ENCODE peak calls at places on chromosomes 3 and 15, in eight cellular contexts. P, V, S, O, F, I, L and R are unnamed samples.

GRCh38 chr15:37007301-37007700 is 93.0 kb downstream of the MEIS2 start:
- DNase-seq in P (no peak), V (no peak), S (no peak), O (no peak), F (no peak), I (no peak), L (no peak), R (no peak)

GRCh38 chr3:102258666-102259227 is 176.1 kb upstream of the ZPLD1 start:
- DNase-seq in P (peak), V (no peak), S (no peak), O (no peak), F (no peak), I (no peak), L (no peak), R (no peak)

GRCh38 chr3:106643684-106644161 is 733.5 kb upstream of the CCDC54 start:
- DNase-seq in P (no peak), V (no peak), S (no peak), O (no peak), F (no peak), I (no peak), L (no peak), R (no peak)

GRCh38 chr15:62770752-62771151 is 271.8 kb upstream of the TPM1 start:
- DNase-seq in P (no peak), V (no peak), S (no peak), O (no peak), F (no peak), I (no peak), L (peak), R (no peak)

GRCh38 chr3:123688241-123688747 is 103.4 kb upstream of the HACD2 start:
- DNase-seq in P (no peak), V (no peak), S (no peak), O (no peak), F (no peak), I (no peak), L (peak), R (no peak)

GRCh38 chr15:62449638-62450037 is 284.6 kb upstream of the C2CD4B start:
- DNase-seq in P (no peak), V (no peak), S (no peak), O (no peak), F (no peak), I (no peak), L (no peak), R (no peak)

GRCh38 chr15:74904190-74904805 is 2.4 kb downstream of the FAM219B start:
- DNase-seq in P (no peak), V (no peak), S (no peak), O (no peak), F (no peak), I (no peak), L (no peak), R (no peak)

GRCh38 chr3:102593754-102594602 is 159.2 kb downstream of the ZPLD1 start:
- DNase-seq in P (no peak), V (no peak), S (no peak), O (no peak), F (no peak), I (no peak), L (no peak), R (no peak)

GRCh38 chr3:28840976-28841376 is 439.9 kb upstream of the RBMS3 start:
- DNase-seq in P (no peak), V (no peak), S (no peak), O (no peak), F (no peak), I (no peak), L (no peak), R (no peak)

GRCh38 chr3:84904819-84905555 is 53.8 kb upstream of the CADM2 start:
- DNase-seq in P (no peak), V (peak), S (no peak), O (no peak), F (no peak), I (no peak), L (no peak), R (no peak)

GRCh38 chr3:10855083-10855870 is 39.2 kb downstream of the SLC6A11 start:
- DNase-seq in P (no peak), V (no peak), S (no peak), O (no peak), F (no peak), I (no peak), L (no peak), R (no peak)

GRCh38 chr3:160401301-160402095 is 2.0 kb downstream of the SMC4 start:
- DNase-seq in P (no peak), V (no peak), S (no peak), O (no peak), F (no peak), I (peak), L (peak), R (no peak)

GRCh38 chr3:14396293-14396692 is 6.1 kb upstream of the SLC6A6 start:
- DNase-seq in P (no peak), V (no peak), S (no peak), O (no peak), F (no peak), I (no peak), L (no peak), R (no peak)